ENCODE peak calls at places on chromosome X, in seven cellular contexts. One of them, this sample, is unnamed.

GRCh38 chrX:39982927-39983326 is 114.8 kb downstream of the BCOR start:
- DNase-seq in HCT116: no peak
- DNase-seq in bronchial epithelial cell: peak
- DNase-seq in A549: no peak
- DNase-seq in cardiac muscle cell: no peak
- DNase-seq in epithelial cell of esophagus: peak
- DNase-seq in left ventricle myocardium inferior: no peak
- DNase-seq in this sample: no peak

GRCh38 chrX:13341491-13342101 is 21.7 kb upstream of the ATXN3L start:
- DNase-seq in HCT116: no peak
- DNase-seq in bronchial epithelial cell: peak
- DNase-seq in A549: no peak
- DNase-seq in cardiac muscle cell: no peak
- DNase-seq in epithelial cell of esophagus: peak
- DNase-seq in left ventricle myocardium inferior: no peak
- DNase-seq in this sample: peak

GRCh38 chrX:46840946-46841740 is 4.3 kb downstream of the RP2 start:
- DNase-seq in HCT116: no peak
- DNase-seq in bronchial epithelial cell: peak
- DNase-seq in A549: no peak
- DNase-seq in cardiac muscle cell: peak
- DNase-seq in epithelial cell of esophagus: peak
- DNase-seq in left ventricle myocardium inferior: no peak
- DNase-seq in this sample: peak

GRCh38 chrX:147626605-147627004 is 285.1 kb upstream of the FMR1 start:
- DNase-seq in HCT116: no peak
- DNase-seq in bronchial epithelial cell: no peak
- DNase-seq in A549: no peak
- DNase-seq in cardiac muscle cell: no peak
- DNase-seq in epithelial cell of esophagus: no peak
- DNase-seq in left ventricle myocardium inferior: no peak
- DNase-seq in this sample: no peak

GRCh38 chrX:2284601-2285000 is 216.2 kb downstream of the DHRSX start:
- DNase-seq in HCT116: no peak
- DNase-seq in bronchial epithelial cell: no peak
- DNase-seq in A549: no peak
- DNase-seq in cardiac muscle cell: no peak
- DNase-seq in epithelial cell of esophagus: no peak
- DNase-seq in left ventricle myocardium inferior: no peak
- DNase-seq in this sample: no peak

GRCh38 chrX:48761674-48762471 is at the start of gene GLOD5:
- DNase-seq in HCT116: peak
- DNase-seq in bronchial epithelial cell: peak
- DNase-seq in A549: peak
- DNase-seq in cardiac muscle cell: peak
- DNase-seq in epithelial cell of esophagus: peak
- DNase-seq in left ventricle myocardium inferior: no peak
- DNase-seq in this sample: peak

GRCh38 chrX:21166302-21166982 is 207.8 kb upstream of the CNKSR2 start:
- DNase-seq in HCT116: no peak
- DNase-seq in bronchial epithelial cell: peak
- DNase-seq in A549: peak
- DNase-seq in cardiac muscle cell: peak
- DNase-seq in epithelial cell of esophagus: peak
- DNase-seq in left ventricle myocardium inferior: no peak
- DNase-seq in this sample: no peak

GRCh38 chrX:120302434-120302833 is 8.8 kb downstream of the TMEM255A start:
- DNase-seq in HCT116: no peak
- DNase-seq in bronchial epithelial cell: no peak
- DNase-seq in A549: no peak
- DNase-seq in cardiac muscle cell: no peak
- DNase-seq in epithelial cell of esophagus: peak
- DNase-seq in left ventricle myocardium inferior: no peak
- DNase-seq in this sample: peak

GRCh38 chrX:72021975-72022374 is 109.7 kb downstream of the RTL5 start:
- DNase-seq in HCT116: no peak
- DNase-seq in bronchial epithelial cell: no peak
- DNase-seq in A549: peak
- DNase-seq in cardiac muscle cell: no peak
- DNase-seq in epithelial cell of esophagus: no peak
- DNase-seq in left ventricle myocardium inferior: no peak
- DNase-seq in this sample: peak

GRCh38 chrX:131778269-131779218 is 234.7 kb downstream of the OR13H1 start:
- DNase-seq in HCT116: no peak
- DNase-seq in bronchial epithelial cell: no peak
- DNase-seq in A549: peak
- DNase-seq in cardiac muscle cell: no peak
- DNase-seq in epithelial cell of esophagus: no peak
- DNase-seq in left ventricle myocardium inferior: no peak
- DNase-seq in this sample: peak

GRCh38 chrX:47608130-47608810 is 11.4 kb downstream of the SYN1 start:
- DNase-seq in HCT116: no peak
- DNase-seq in bronchial epithelial cell: no peak
- DNase-seq in A549: no peak
- DNase-seq in cardiac muscle cell: no peak
- DNase-seq in epithelial cell of esophagus: no peak
- DNase-seq in left ventricle myocardium inferior: no peak
- DNase-seq in this sample: no peak

GRCh38 chrX:133412665-133413064 is 2.6 kb downstream of the GPC4 start:
- DNase-seq in HCT116: no peak
- DNase-seq in bronchial epithelial cell: no peak
- DNase-seq in A549: no peak
- DNase-seq in cardiac muscle cell: no peak
- DNase-seq in epithelial cell of esophagus: no peak
- DNase-seq in left ventricle myocardium inferior: no peak
- DNase-seq in this sample: no peak

GRCh38 chrX:133415276-133416105 is at the start of gene GPC4:
- DNase-seq in HCT116: peak
- DNase-seq in bronchial epithelial cell: no peak
- DNase-seq in A549: peak
- DNase-seq in cardiac muscle cell: peak
- DNase-seq in epithelial cell of esophagus: peak
- DNase-seq in left ventricle myocardium inferior: peak
- DNase-seq in this sample: no peak

GRCh38 chrX:133412246-133412645 is 3.0 kb downstream of the GPC4 start:
- DNase-seq in HCT116: no peak
- DNase-seq in bronchial epithelial cell: no peak
- DNase-seq in A549: no peak
- DNase-seq in cardiac muscle cell: peak
- DNase-seq in epithelial cell of esophagus: no peak
- DNase-seq in left ventricle myocardium inferior: no peak
- DNase-seq in this sample: no peak

GRCh38 chrX:133413218-133413925 is 1.9 kb downstream of the GPC4 start:
- DNase-seq in HCT116: no peak
- DNase-seq in bronchial epithelial cell: no peak
- DNase-seq in A549: no peak
- DNase-seq in cardiac muscle cell: no peak
- DNase-seq in epithelial cell of esophagus: no peak
- DNase-seq in left ventricle myocardium inferior: no peak
- DNase-seq in this sample: no peak

DNA sequence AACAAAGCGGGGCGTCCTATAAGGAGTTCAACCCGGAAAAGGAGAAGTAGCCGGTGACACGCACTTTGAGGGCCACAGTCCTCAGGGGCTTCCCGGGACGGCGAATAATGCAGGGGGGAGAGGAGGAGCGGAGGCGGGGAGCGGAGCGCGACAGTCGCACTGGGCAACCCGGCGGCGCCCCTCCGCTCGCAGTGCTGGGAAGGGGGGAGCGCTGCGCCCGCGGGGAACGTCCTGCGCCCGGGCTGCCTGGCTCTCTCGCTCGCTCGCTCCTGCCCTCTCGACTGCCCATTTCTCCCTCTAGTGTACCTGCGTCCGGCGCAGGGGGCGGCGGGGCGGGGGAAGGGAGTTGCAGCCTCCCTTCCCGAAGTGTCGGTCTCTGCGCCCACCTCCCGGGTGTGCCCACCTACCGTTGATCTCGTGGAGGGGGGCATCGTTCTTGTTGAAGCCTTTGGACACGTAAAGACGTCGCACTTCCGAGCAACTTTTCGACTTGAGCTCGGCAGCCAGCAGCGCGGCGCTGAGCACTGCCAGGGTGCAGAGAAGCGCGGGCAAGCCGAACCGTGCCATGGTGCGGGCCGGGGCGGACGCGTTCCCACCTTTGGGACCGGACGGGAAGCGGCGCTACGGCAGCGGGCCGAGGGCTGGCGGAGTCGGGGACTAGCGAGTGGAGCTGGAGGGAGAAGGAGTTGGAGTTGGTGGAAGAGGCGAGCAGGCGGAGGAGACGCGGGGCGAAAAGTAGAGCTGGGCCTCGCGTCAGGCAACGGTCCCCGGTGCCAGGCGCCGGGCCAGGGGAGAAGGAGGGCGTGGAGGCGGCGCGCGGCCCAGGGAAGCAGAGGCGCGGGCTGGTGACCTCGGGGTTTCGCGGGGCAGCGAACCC is 652 bp downstream of the GPC4 start:
- DNase-seq in HCT116: no peak
- DNase-seq in bronchial epithelial cell: no peak
- DNase-seq in A549: peak
- DNase-seq in cardiac muscle cell: peak
- DNase-seq in epithelial cell of esophagus: peak
- DNase-seq in left ventricle myocardium inferior: no peak
- DNase-seq in this sample: no peak
- H3K4me3 ChIP-seq in HCT116: peak
- H3K4me3 ChIP-seq in bronchial epithelial cell: peak
- H3K4me3 ChIP-seq in A549: peak
- H3K4me3 ChIP-seq in cardiac muscle cell: peak
- H3K4me3 ChIP-seq in epithelial cell of esophagus: peak
- H3K4me3 ChIP-seq in left ventricle myocardium inferior: peak
- H3K4me3 ChIP-seq in this sample: no peak

DNA sequence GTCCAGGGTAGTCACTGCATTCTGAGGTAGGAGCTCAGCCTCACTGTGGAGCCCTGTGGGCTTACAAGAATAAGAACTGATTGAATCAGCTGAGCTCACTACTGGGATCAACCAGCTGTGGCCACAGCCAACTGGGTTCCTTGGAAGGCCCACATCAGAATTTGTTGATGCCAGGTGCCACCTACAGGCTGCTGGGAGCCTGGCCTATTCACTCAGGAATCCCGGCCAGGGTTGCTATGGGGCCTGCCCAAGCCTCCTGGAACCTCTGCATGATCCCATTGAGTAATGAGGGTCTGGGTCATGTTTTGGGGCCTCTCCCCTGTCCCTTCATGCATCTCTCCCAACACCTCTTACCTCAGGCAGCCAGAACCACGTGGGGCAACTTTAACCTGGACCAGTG is 53.9 kb upstream of the KIAA1210 start:
- DNase-seq in HCT116: peak
- DNase-seq in bronchial epithelial cell: peak
- DNase-seq in A549: peak
- DNase-seq in cardiac muscle cell: peak
- DNase-seq in epithelial cell of esophagus: peak
- DNase-seq in left ventricle myocardium inferior: no peak
- DNase-seq in this sample: no peak
- TF ChIP-seq CTCF in HCT116: peak
- TF ChIP-seq CTCF in bronchial epithelial cell: peak
- TF ChIP-seq CTCF in A549: peak
- TF ChIP-seq CTCF in cardiac muscle cell: peak
- TF ChIP-seq CTCF in epithelial cell of esophagus: peak
- TF ChIP-seq CTCF in left ventricle myocardium inferior: peak
- TF ChIP-seq CTCF in this sample: no peak

DNA sequence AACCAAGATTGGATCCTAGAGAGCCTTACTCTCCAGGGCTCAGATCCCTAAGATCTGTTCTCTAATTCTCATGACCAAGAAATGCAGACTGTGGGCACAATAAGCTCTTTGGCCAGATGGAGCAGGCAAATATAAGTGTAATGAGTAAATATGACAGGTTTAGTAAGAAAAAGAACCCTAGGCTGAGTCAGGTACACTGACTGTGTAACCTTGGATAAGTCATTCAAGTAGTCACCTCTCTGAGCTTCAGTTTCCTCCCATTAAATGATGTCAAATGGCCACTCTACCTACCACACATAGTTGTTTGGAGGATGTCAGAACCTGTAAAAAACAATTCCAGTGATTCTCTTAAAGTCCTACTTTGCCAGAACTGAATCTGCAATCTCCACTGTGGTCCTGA is 8.3 kb upstream of the EDA start:
- DNase-seq in HCT116: no peak
- DNase-seq in bronchial epithelial cell: peak
- DNase-seq in A549: no peak
- DNase-seq in cardiac muscle cell: no peak
- DNase-seq in epithelial cell of esophagus: no peak
- DNase-seq in left ventricle myocardium inferior: no peak
- DNase-seq in this sample: no peak
- H3K4me3 ChIP-seq in HCT116: no peak
- H3K4me3 ChIP-seq in bronchial epithelial cell: no peak
- H3K4me3 ChIP-seq in A549: no peak
- H3K4me3 ChIP-seq in cardiac muscle cell: no peak
- H3K4me3 ChIP-seq in epithelial cell of esophagus: no peak
- H3K4me3 ChIP-seq in left ventricle myocardium inferior: no peak
- H3K4me3 ChIP-seq in this sample: no peak

GRCh38 chrX:57451426-57452020 is 140.3 kb upstream of the ZXDB start:
- DNase-seq in HCT116: no peak
- DNase-seq in bronchial epithelial cell: no peak
- DNase-seq in A549: no peak
- DNase-seq in cardiac muscle cell: peak
- DNase-seq in epithelial cell of esophagus: no peak
- DNase-seq in left ventricle myocardium inferior: no peak
- DNase-seq in this sample: no peak

DNA sequence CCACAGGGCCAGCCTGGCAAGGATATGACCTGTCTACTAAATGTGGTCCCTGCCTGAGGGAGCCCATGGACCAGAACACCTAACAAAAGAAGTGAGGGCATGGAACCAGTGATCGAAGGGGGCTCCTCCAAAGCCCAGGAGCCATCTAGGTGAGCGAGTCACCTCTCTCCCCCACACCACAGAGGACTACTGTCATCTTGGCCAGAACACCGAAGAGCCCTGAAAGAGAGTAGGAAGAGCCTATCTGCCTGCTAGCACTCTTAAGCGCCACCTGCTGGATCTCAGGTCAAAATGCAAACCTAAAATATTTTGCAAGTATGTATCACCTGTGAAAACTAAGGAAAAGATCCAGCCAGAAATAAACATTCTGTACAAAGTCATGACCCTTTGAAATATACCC is 137.9 kb upstream of the ZXDB start:
- DNase-seq in HCT116: no peak
- DNase-seq in bronchial epithelial cell: peak
- DNase-seq in A549: peak
- DNase-seq in cardiac muscle cell: peak
- DNase-seq in epithelial cell of esophagus: peak
- DNase-seq in left ventricle myocardium inferior: no peak
- DNase-seq in this sample: peak
- TF ChIP-seq CTCF in HCT116: peak
- TF ChIP-seq CTCF in bronchial epithelial cell: peak
- TF ChIP-seq CTCF in A549: no peak
- TF ChIP-seq CTCF in cardiac muscle cell: peak
- TF ChIP-seq CTCF in epithelial cell of esophagus: peak
- TF ChIP-seq CTCF in left ventricle myocardium inferior: peak
- TF ChIP-seq CTCF in this sample: peak

DNA sequence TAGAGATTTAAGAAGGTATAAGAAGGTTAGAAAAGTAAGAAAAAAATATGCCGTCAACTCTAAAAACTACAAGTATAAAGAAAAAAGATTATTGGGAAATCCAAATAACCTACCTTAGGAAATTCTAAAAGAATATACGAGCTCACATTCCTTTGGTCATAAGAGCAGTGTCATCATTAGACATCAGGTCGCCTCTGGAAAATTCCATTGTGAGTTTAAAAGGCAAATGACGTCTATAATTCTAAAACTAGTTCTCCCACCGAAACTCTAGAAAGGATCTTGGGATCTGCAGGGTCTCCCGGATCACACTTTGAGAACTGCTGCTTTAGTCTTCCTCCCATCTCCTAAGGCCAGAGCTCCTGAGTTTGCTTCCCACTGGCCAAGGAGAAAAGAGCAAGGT is 518 bp upstream of the SAT1 start:
- DNase-seq in HCT116: no peak
- DNase-seq in bronchial epithelial cell: no peak
- DNase-seq in A549: peak
- DNase-seq in cardiac muscle cell: no peak
- DNase-seq in epithelial cell of esophagus: no peak
- DNase-seq in left ventricle myocardium inferior: no peak
- DNase-seq in this sample: no peak
- H3K4me3 ChIP-seq in HCT116: peak
- H3K4me3 ChIP-seq in bronchial epithelial cell: no peak
- H3K4me3 ChIP-seq in A549: peak
- H3K4me3 ChIP-seq in cardiac muscle cell: peak
- H3K4me3 ChIP-seq in epithelial cell of esophagus: peak
- H3K4me3 ChIP-seq in left ventricle myocardium inferior: peak
- H3K4me3 ChIP-seq in this sample: peak

This sample was measured in GM12865.